ENCODE peak calls at places on chromosomes 6 and 20, in eight cellular contexts. J, X, I, S, E, O, L and D are unnamed samples.
A peak's percentile ranks its signal among the peaks of the same experiment; 100 is the strongest.

GRCh38 chr6:8192067-8192466 is 89.7 kb upstream of the EEF1E1 start:
- DNase-seq in J (no peak), X (no peak), I (no peak), S (no peak), E (no peak), O (no peak), L (no peak), D (no peak)

GRCh38 chr6:12748815-12749521 is 32.4 kb downstream of the PHACTR1 start:
- DNase-seq in J (peak; percentile 21), X (no peak), I (no peak), S (no peak), E (peak; percentile 23), O (no peak), L (no peak), D (no peak)

GRCh38 chr6:53240763-53241162 is 92.1 kb upstream of the GCM1 start:
- DNase-seq in J (no peak), X (no peak), I (no peak), S (no peak), E (no peak), O (no peak), L (no peak), D (no peak)

GRCh38 chr6:125570546-125570945 is 178.9 kb upstream of the HEY2 start:
- DNase-seq in J (peak; percentile 41), X (no peak), I (no peak), S (no peak), E (no peak), O (no peak), L (no peak), D (no peak)

GRCh38 chr6:89966250-89966588 is 72.0 kb downstream of the GJA10 start:
- DNase-seq in J (no peak), X (no peak), I (no peak), S (no peak), E (no peak), O (no peak), L (no peak), D (no peak)

GRCh38 chr20:41571006-41571405 is 47.2 kb downstream of the CHD6 start:
- DNase-seq in J (no peak), X (no peak), I (no peak), S (no peak), E (no peak), O (no peak), L (no peak), D (no peak)

GRCh38 chr6:1577146-1577680 is 32.5 kb upstream of the FOXC1 start:
- DNase-seq in J (no peak), X (no peak), I (no peak), S (no peak), E (no peak), O (no peak), L (no peak), D (no peak)

GRCh38 chr20:63521602-63522001 is 1.0 kb downstream of the PPDPF start:
- DNase-seq in J (no peak), X (no peak), I (no peak), S (no peak), E (peak; percentile 25), O (no peak), L (no peak), D (no peak)

GRCh38 chr6:163806761-163807499 is 392.4 kb downstream of the QKI start:
- DNase-seq in J (peak; percentile 46), X (no peak), I (no peak), S (no peak), E (no peak), O (no peak), L (no peak), D (no peak)

GRCh38 chr6:138722425-138723371 is 50.9 kb upstream of the CCDC28A start:
- DNase-seq in J (peak; percentile 92), X (peak; percentile 62), I (no peak), S (no peak), E (no peak), O (peak; percentile 36), L (no peak), D (no peak)